ENCODE peak calls at places on chromosomes 13 and 19, in four cellular contexts. N is breast epithelium, V is prostate gland, J is heart left ventricle. O is an unnamed sample.

GRCh38 chr13:105735269-105735668 is 800.2 kb downstream of the EFNB2 start:
- DNase-seq in N (no peak), V (no peak), J (no peak), O (no peak)

GRCh38 chr19:28468701-28469459 is 744.1 kb downstream of the UQCRFS1 start:
- DNase-seq in N (no peak), V (no peak), J (no peak), O (no peak)

GRCh38 chr19:18203408-18203862 is 407 bp downstream of the RAB3A start:
- DNase-seq in N (no peak), V (no peak), J (no peak), O (no peak)

GRCh38 chr13:53012707-53013106 is 15.9 kb upstream of the OLFM4 start:
- DNase-seq in N (no peak), V (no peak), J (no peak), O (no peak)

GRCh38 chr13:30818323-30818960 is 83.1 kb downstream of the ALOX5AP start:
- DNase-seq in N (no peak), V (no peak), J (no peak), O (no peak)

GRCh38 chr19:6376512-6377193 is 920 bp upstream of the PSPN start:
- DNase-seq in N (no peak), V (no peak), J (no peak), O (no peak)

GRCh38 chr13:114311387-114311786 is 2.9 kb upstream of the CHAMP1 start:
- DNase-seq in N (no peak), V (no peak), J (no peak), O (no peak)

GRCh38 chr19:17214531-17215124 is 529 bp upstream of the USE1 start:
- DNase-seq in N (no peak), V (no peak), J (no peak), O (no peak)

GRCh38 chr19:30088567-30088966 is 146.5 kb downstream of the URI1 start:
- DNase-seq in N (no peak), V (no peak), J (no peak), O (no peak)

GRCh38 chr13:42048625-42049453 is at the start of gene DGKH:
- DNase-seq in N (peak), V (peak), J (peak), O (peak)

GRCh38 chr19:7535993-7536685 is 622 bp downstream of the PNPLA6 start:
- DNase-seq in N (no peak), V (no peak), J (no peak), O (no peak)

GRCh38 chr19:12166596-12166995 is 3.7 kb downstream of the ZNF136 start:
- DNase-seq in N (no peak), V (no peak), J (no peak), O (no peak)

GRCh38 chr13:30340367-30341184 is 33.2 kb upstream of the KATNAL1 start:
- DNase-seq in N (no peak), V (no peak), J (peak), O (no peak)

GRCh38 chr13:77975358-77976042 is 56.9 kb upstream of the EDNRB start:
- DNase-seq in N (no peak), V (no peak), J (no peak), O (no peak)

GRCh38 chr13:76778906-76779305 is 107.3 kb downstream of the KCTD12 start:
- DNase-seq in N (no peak), V (no peak), J (no peak), O (no peak)

GRCh38 chr19:28313633-28314032 is 899.3 kb downstream of the UQCRFS1 start:
- DNase-seq in N (no peak), V (no peak), J (peak), O (no peak)

GRCh38 chr19:289651-290538 is 1.3 kb downstream of the PLPP2 start:
- DNase-seq in N (peak), V (peak), J (no peak), O (peak)

GRCh38 chr13:57630661-57631606 is 610 bp upstream of the PCDH17 start:
- DNase-seq in N (no peak), V (no peak), J (peak), O (no peak)

GRCh38 chr19:1063030-1063908 is 3.7 kb upstream of the ARHGAP45 start:
- DNase-seq in N (no peak), V (no peak), J (no peak), O (no peak)

GRCh38 chr13:99626461-99627082 is 125.3 kb downstream of the TM9SF2 start:
- DNase-seq in N (no peak), V (peak), J (no peak), O (no peak)

GRCh38 chr13:69319659-69320058 is 788.0 kb upstream of the ATXN8OS start:
- DNase-seq in N (no peak), V (no peak), J (no peak), O (no peak)

GRCh38 chr19:3041756-3042517 is 12.9 kb upstream of the TLE2 start:
- DNase-seq in N (no peak), V (no peak), J (no peak), O (no peak)

GRCh38 chr19:5985098-5985783 is 7.3 kb upstream of the RANBP3 start:
- DNase-seq in N (no peak), V (no peak), J (no peak), O (no peak)

GRCh38 chr19:40723661-40724254 is 6.8 kb downstream of the ITPKC start:
- DNase-seq in N (no peak), V (no peak), J (no peak), O (no peak)

GRCh38 chr19:8616861-8617260 is 6.3 kb upstream of the ADAMTS10 start:
- DNase-seq in N (no peak), V (no peak), J (no peak), O (no peak)

GRCh38 chr13:98054301-98054700 is 88.6 kb upstream of the FARP1 start:
- DNase-seq in N (no peak), V (no peak), J (no peak), O (no peak)

GRCh38 chr13:53784331-53784730 is 755.7 kb downstream of the OLFM4 start:
- DNase-seq in N (no peak), V (no peak), J (no peak), O (no peak)

GRCh38 chr19:14375055-14375581 is 6.1 kb upstream of the ADGRE5 start:
- DNase-seq in N (no peak), V (no peak), J (peak), O (peak)

GRCh38 chr13:25881946-25882574 is 169.8 kb downstream of the SHISA2 start:
- DNase-seq in N (no peak), V (no peak), J (no peak), O (no peak)

GRCh38 chr13:39144941-39145533 is 106.8 kb downstream of the NHLRC3 start:
- DNase-seq in N (no peak), V (peak), J (peak), O (peak)

GRCh38 chr13:49098198-49098597 is 121.9 kb upstream of the MLNR start:
- DNase-seq in N (no peak), V (peak), J (peak), O (no peak)

GRCh38 chr13:39676315-39676876 is 20.9 kb downstream of the COG6 start:
- DNase-seq in N (no peak), V (peak), J (no peak), O (no peak)

GRCh38 chr13:112985803-112986408 is 16.9 kb downstream of the MCF2L start:
- DNase-seq in N (no peak), V (no peak), J (no peak), O (no peak)
- H3K4me3 ChIP-seq in N (no peak), V (peak), J (no peak), O (peak)

DNA sequence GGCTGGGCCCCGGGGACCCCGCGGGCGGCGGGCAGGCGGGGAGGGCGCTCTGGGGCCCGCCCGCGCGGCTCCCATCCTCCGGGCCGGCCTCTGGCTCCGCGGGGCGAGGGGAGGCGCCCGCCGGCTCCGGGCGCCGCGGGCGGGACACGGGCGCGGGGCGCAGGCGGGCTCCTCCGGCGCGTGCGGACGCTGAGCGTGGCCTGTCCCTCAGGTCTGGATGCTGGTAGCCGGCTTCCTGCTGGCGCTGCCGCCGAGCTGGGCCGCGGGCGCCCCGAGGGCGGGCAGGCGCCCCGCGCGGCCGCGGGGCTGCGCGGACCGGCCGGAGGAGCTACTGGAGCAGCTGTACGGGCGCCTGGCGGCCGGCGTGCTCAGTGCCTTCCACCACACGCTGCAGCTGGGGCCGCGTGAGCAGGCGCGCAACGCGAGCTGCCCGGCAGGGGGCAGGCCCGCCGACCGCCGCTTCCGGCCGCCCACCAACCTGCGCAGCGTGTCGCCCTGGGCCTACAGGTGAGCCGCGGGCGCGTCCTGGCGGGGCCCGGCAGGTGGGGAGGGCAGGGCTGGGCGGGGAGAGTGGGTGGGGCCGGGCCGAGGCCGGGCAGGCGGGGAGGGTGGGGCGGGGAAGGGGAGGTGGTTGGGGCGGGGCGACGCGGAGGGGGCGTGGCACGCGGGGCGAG is 423 bp downstream of the IL17D start:
- DNase-seq in N (peak), V (peak), J (peak), O (peak)
- TF ChIP-seq POLR2A in N (no peak), V (peak), J (no peak), O (no peak)

GRCh38 chr13:112444001-112444311 is 67.8 kb downstream of the SPACA7 start:
- DNase-seq in N (no peak), V (peak), J (peak), O (peak)
- TF ChIP-seq CTCF in N (peak), V (peak), J (peak), O (no peak)

DNA sequence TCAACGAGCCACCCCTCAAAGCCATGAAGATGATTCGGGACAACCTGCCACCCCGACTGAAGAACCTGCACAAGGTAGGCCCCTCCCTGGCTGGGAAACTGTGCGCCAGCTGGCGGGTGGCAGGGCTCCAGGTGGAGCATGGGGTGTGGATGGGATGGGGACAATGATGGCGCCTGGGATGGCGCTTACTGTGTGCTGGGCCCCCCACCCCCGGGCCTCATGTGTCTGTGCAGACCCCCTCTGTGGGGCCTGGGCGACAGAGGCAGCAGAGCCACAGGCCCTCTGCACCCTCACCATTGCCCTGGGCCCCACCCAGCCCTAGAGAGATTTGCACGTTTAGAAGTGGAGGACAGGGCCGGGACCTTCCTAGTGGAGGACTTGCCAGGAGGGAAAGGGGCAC is 19.0 kb upstream of the NCCRP1 start:
- DNase-seq in N (no peak), V (no peak), J (no peak), O (no peak)
- H3K4me3 ChIP-seq in N (no peak), V (no peak), J (no peak), O (no peak)

DNA sequence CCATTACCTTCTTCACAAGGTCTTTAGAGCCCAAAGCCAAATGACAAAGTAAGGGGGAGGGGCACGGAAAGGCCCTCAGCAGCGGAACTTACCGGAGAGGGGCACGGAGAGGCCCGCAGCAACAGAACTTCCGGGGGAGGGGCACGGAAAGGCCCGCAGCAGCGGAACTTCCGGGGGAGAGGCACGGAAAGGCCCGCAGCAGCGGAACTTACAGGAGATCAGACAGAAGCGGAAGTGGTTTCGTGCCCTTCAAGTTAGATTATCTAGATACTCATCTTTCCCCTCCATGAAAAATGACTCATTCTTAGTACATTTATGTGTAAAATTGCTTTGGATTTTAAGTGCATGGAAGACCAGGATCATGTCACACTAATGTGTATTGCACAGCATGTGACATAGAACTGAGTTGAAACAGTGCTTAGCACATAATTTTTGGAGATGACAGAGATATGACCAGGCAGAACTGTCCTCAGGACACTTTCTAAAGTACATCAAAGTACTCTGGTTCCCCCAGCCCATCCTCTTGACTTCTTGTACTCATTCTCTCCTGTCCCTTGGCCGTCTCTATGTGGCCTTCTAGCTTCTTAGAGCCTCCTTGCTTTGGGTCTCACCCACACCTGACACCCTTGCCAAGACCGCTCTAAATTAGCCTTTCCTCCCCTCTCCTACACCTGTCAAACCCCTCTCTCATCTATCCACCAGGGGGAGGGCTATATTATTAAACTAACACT is 25.7 kb upstream of the TPTE2 start:
- DNase-seq in N (no peak), V (no peak), J (no peak), O (peak)
- TF ChIP-seq POLR2A in N (no peak), V (no peak), J (no peak), O (no peak)

O was measured in stomach.